ENCODE peak calls at places on chromosomes 5 and 9, in six cellular contexts. R is NCI-H2081; A is cerebellum; U is hypothalamus; B is stimulated activated CD8-positive, alpha-beta memory T cell treated with anti-CD3 and anti-CD28 coated beads, Interleukin-4, amount 100 ng/mL, for 4 hours; Z is EL. Y is an unnamed sample.

GRCh38 chr5:111628901-111629300 is 116.6 kb upstream of the STARD4 start:
- DNase-seq in R (no peak), A (no peak), U (no peak), B (no peak), Z (no peak), Y (no peak)

GRCh38 chr9:133368249-133368881 is 7.5 kb downstream of the SURF4 start:
- DNase-seq in R (peak; percentile 96), A (no peak), U (no peak), B (no peak), Z (no peak), Y (no peak)

GRCh38 chr9:35940474-35941467 is 17.2 kb downstream of the OR2S2 start:
- DNase-seq in R (no peak), A (no peak), U (no peak), B (no peak), Z (no peak), Y (no peak)

GRCh38 chr9:34633851-34634550 is 3.6 kb downstream of the SIGMAR1 start:
- DNase-seq in R (peak; percentile 72), A (peak; percentile 83), U (peak; percentile 20), B (peak; percentile 37), Z (peak; percentile 68), Y (peak; percentile 72)

GRCh38 chr5:144433140-144433822 is 262.6 kb downstream of the KCTD16 start:
- DNase-seq in R (no peak), A (no peak), U (no peak), B (no peak), Z (no peak), Y (no peak)

GRCh38 chr9:84843175-84843824 is 173.8 kb downstream of the NTRK2 start:
- DNase-seq in R (no peak), A (no peak), U (no peak), B (no peak), Z (no peak), Y (no peak)

GRCh38 chr5:3594514-3595101 is 1.0 kb upstream of the IRX1 start:
- DNase-seq in R (no peak), A (no peak), U (no peak), B (no peak), Z (no peak), Y (no peak)

GRCh38 chr5:153445875-153446567 is 44.4 kb upstream of the GRIA1 start:
- DNase-seq in R (peak; percentile 85), A (no peak), U (no peak), B (no peak), Z (peak; percentile 53), Y (no peak)

GRCh38 chr5:1488882-1489680 is 34.7 kb downstream of the LPCAT1 start:
- DNase-seq in R (no peak), A (no peak), U (no peak), B (no peak), Z (peak; percentile 63), Y (no peak)

GRCh38 chr5:130104895-130105684 is 200.8 kb downstream of the CHSY3 start:
- DNase-seq in R (no peak), A (no peak), U (no peak), B (no peak), Z (no peak), Y (no peak)

GRCh38 chr5:175589714-175590113 is 68.2 kb upstream of the HRH2 start:
- DNase-seq in R (no peak), A (peak; percentile 6), U (no peak), B (no peak), Z (no peak), Y (no peak)

GRCh38 chr5:83082750-83083149 is 5.4 kb downstream of the XRCC4 start:
- DNase-seq in R (no peak), A (no peak), U (no peak), B (no peak), Z (no peak), Y (no peak)

GRCh38 chr5:36377192-36377591 is 75.5 kb upstream of the RANBP3L start:
- DNase-seq in R (no peak), A (no peak), U (no peak), B (no peak), Z (no peak), Y (no peak)

GRCh38 chr9:104258289-104259045 is 164.4 kb downstream of the SMC2 start:
- DNase-seq in R (no peak), A (no peak), U (no peak), B (no peak), Z (no peak), Y (no peak)

GRCh38 chr9:91714020-91714721 is 235.9 kb downstream of the ROR2 start:
- DNase-seq in R (peak; percentile 32), A (no peak), U (no peak), B (no peak), Z (peak; percentile 55), Y (no peak)

GRCh38 chr5:116756531-116756930 is 181.9 kb upstream of the SEMA6A start:
- DNase-seq in R (no peak), A (no peak), U (no peak), B (no peak), Z (no peak), Y (no peak)

GRCh38 chr9:114308361-114308950 is 14.4 kb upstream of the ORM1 start:
- DNase-seq in R (no peak), A (no peak), U (no peak), B (no peak), Z (no peak), Y (no peak)

GRCh38 chr9:18672706-18673105 is 198.8 kb downstream of the ADAMTSL1 start:
- DNase-seq in R (no peak), A (no peak), U (no peak), B (no peak), Z (no peak), Y (no peak)

GRCh38 chr9:137592767-137593166 is 2.5 kb upstream of the ZMYND19 start:
- DNase-seq in R (no peak), A (no peak), U (no peak), B (no peak), Z (no peak), Y (no peak)

GRCh38 chr9:137619240-137620090 is 660 bp downstream of the EHMT1 start:
- DNase-seq in R (peak; percentile 21), A (peak; percentile 40), U (no peak), B (no peak), Z (peak; percentile 48), Y (no peak)

GRCh38 chr9:26947736-26948135 is 694 bp upstream of the PLAA start:
- DNase-seq in R (peak; percentile 45), A (no peak), U (no peak), B (no peak), Z (peak; percentile 15), Y (no peak)

GRCh38 chr5:62588668-62589067 is 10.0 kb downstream of the LRRC70 start:
- DNase-seq in R (no peak), A (no peak), U (no peak), B (no peak), Z (no peak), Y (no peak)

GRCh38 chr5:128356011-128356410 is 182.0 kb downstream of the FBN2 start:
- DNase-seq in R (peak; percentile 2), A (no peak), U (no peak), B (no peak), Z (no peak), Y (no peak)

GRCh38 chr5:151903243-151903653 is 21.4 kb downstream of the GLRA1 start:
- DNase-seq in R (no peak), A (no peak), U (no peak), B (no peak), Z (no peak), Y (no peak)

GRCh38 chr5:132363431-132364112 is 5.9 kb upstream of the SLC22A5 start:
- DNase-seq in R (no peak), A (no peak), U (no peak), B (no peak), Z (peak; percentile 93), Y (no peak)

GRCh38 chr5:40141418-40141817 is 538.3 kb upstream of the PTGER4 start:
- DNase-seq in R (no peak), A (no peak), U (no peak), B (no peak), Z (no peak), Y (no peak)

GRCh38 chr5:167489202-167489601 is 802.2 kb upstream of the WWC1 start:
- DNase-seq in R (no peak), A (no peak), U (no peak), B (no peak), Z (peak; percentile 0), Y (no peak)

GRCh38 chr9:87701931-87702421 is 23.9 kb upstream of the CTSL start:
- DNase-seq in R (no peak), A (no peak), U (no peak), B (no peak), Z (peak; percentile 50), Y (no peak)

GRCh38 chr9:1458503-1458902 is 408.3 kb downstream of the DMRT2 start:
- DNase-seq in R (no peak), A (no peak), U (no peak), B (no peak), Z (peak; percentile 80), Y (no peak)

Y was measured in cerebellar nuclear complex.